ENCODE peak calls at places on chromosomes 2 and 18, in eight cellular contexts. One of them, this sample, is unnamed.

GRCh38 chr2:32277674-32278475 is at the start of gene YIPF4:
- DNase-seq in left ventricle myocardium inferior: peak; percentile 88
- DNase-seq in ovary: peak; percentile 92
- DNase-seq in Peyer's patch: peak; percentile 95
- DNase-seq in IMR-90: peak; percentile 93
- DNase-seq in AG04450: peak; percentile 82
- DNase-seq in adrenal gland: peak; percentile 88
- DNase-seq in A549: peak; percentile 95
- DNase-seq in this sample: peak; percentile 90

GRCh38 chr18:3186678-3187658 is 32.8 kb downstream of the MYOM1 start:
- DNase-seq in left ventricle myocardium inferior: no peak
- DNase-seq in ovary: peak; percentile 25
- DNase-seq in Peyer's patch: no peak
- DNase-seq in IMR-90: no peak
- DNase-seq in AG04450: no peak
- DNase-seq in adrenal gland: no peak
- DNase-seq in A549: peak; percentile 22
- DNase-seq in this sample: no peak

GRCh38 chr2:151238527-151239487 is 22.9 kb downstream of the RBM43 start:
- DNase-seq in left ventricle myocardium inferior: no peak
- DNase-seq in ovary: peak; percentile 67
- DNase-seq in Peyer's patch: peak; percentile 63
- DNase-seq in IMR-90: peak; percentile 89
- DNase-seq in AG04450: peak; percentile 74
- DNase-seq in adrenal gland: peak; percentile 70
- DNase-seq in A549: peak; percentile 62
- DNase-seq in this sample: no peak

GRCh38 chr18:58787750-58788149 is 76.9 kb upstream of the ZNF532 start:
- DNase-seq in left ventricle myocardium inferior: peak; percentile 32
- DNase-seq in ovary: no peak
- DNase-seq in Peyer's patch: no peak
- DNase-seq in IMR-90: no peak
- DNase-seq in AG04450: no peak
- DNase-seq in adrenal gland: no peak
- DNase-seq in A549: peak; percentile 37
- DNase-seq in this sample: no peak

GRCh38 chr2:236156095-236156859 is 11.9 kb downstream of the GBX2 start:
- DNase-seq in left ventricle myocardium inferior: no peak
- DNase-seq in ovary: no peak
- DNase-seq in Peyer's patch: no peak
- DNase-seq in IMR-90: no peak
- DNase-seq in AG04450: no peak
- DNase-seq in adrenal gland: no peak
- DNase-seq in A549: no peak
- DNase-seq in this sample: no peak

GRCh38 chr2:42102606-42103450 is 55.0 kb downstream of the PKDCC start:
- DNase-seq in left ventricle myocardium inferior: peak; percentile 67
- DNase-seq in ovary: peak; percentile 70
- DNase-seq in Peyer's patch: peak; percentile 77
- DNase-seq in IMR-90: no peak
- DNase-seq in AG04450: no peak
- DNase-seq in adrenal gland: no peak
- DNase-seq in A549: no peak
- DNase-seq in this sample: peak; percentile 27

GRCh38 chr2:241157841-241158545 is 7.7 kb downstream of the PPP1R7 start:
- DNase-seq in left ventricle myocardium inferior: no peak
- DNase-seq in ovary: no peak
- DNase-seq in Peyer's patch: no peak
- DNase-seq in IMR-90: peak; percentile 71
- DNase-seq in AG04450: no peak
- DNase-seq in adrenal gland: no peak
- DNase-seq in A549: no peak
- DNase-seq in this sample: no peak

GRCh38 chr2:142536501-142536900 is 341.0 kb upstream of the KYNU start:
- DNase-seq in left ventricle myocardium inferior: no peak
- DNase-seq in ovary: no peak
- DNase-seq in Peyer's patch: no peak
- DNase-seq in IMR-90: no peak
- DNase-seq in AG04450: no peak
- DNase-seq in adrenal gland: no peak
- DNase-seq in A549: no peak
- DNase-seq in this sample: no peak

GRCh38 chr2:15816226-15816625 is 124.1 kb upstream of the MYCN start:
- DNase-seq in left ventricle myocardium inferior: no peak
- DNase-seq in ovary: no peak
- DNase-seq in Peyer's patch: no peak
- DNase-seq in IMR-90: no peak
- DNase-seq in AG04450: no peak
- DNase-seq in adrenal gland: no peak
- DNase-seq in A549: no peak
- DNase-seq in this sample: no peak

GRCh38 chr2:8849322-8849721 is 11.9 kb upstream of the KIDINS220 start:
- DNase-seq in left ventricle myocardium inferior: no peak
- DNase-seq in ovary: no peak
- DNase-seq in Peyer's patch: no peak
- DNase-seq in IMR-90: peak; percentile 81
- DNase-seq in AG04450: peak; percentile 21
- DNase-seq in adrenal gland: no peak
- DNase-seq in A549: no peak
- DNase-seq in this sample: no peak

GRCh38 chr2:30823452-30823851 is 16.2 kb upstream of the CAPN13 start:
- DNase-seq in left ventricle myocardium inferior: no peak
- DNase-seq in ovary: no peak
- DNase-seq in Peyer's patch: no peak
- DNase-seq in IMR-90: no peak
- DNase-seq in AG04450: no peak
- DNase-seq in adrenal gland: no peak
- DNase-seq in A549: no peak
- DNase-seq in this sample: no peak

GRCh38 chr2:842151-842792 is 108.4 kb upstream of the SNTG2 start:
- DNase-seq in left ventricle myocardium inferior: no peak
- DNase-seq in ovary: no peak
- DNase-seq in Peyer's patch: no peak
- DNase-seq in IMR-90: no peak
- DNase-seq in AG04450: no peak
- DNase-seq in adrenal gland: no peak
- DNase-seq in A549: no peak
- DNase-seq in this sample: no peak

GRCh38 chr2:123993728-123994323 is 31.3 kb upstream of the CNTNAP5 start:
- DNase-seq in left ventricle myocardium inferior: no peak
- DNase-seq in ovary: no peak
- DNase-seq in Peyer's patch: peak; percentile 61
- DNase-seq in IMR-90: no peak
- DNase-seq in AG04450: no peak
- DNase-seq in adrenal gland: peak; percentile 41
- DNase-seq in A549: peak; percentile 34
- DNase-seq in this sample: peak; percentile 2

GRCh38 chr2:10460366-10460796 is 12.3 kb upstream of the ODC1 start:
- DNase-seq in left ventricle myocardium inferior: no peak
- DNase-seq in ovary: no peak
- DNase-seq in Peyer's patch: peak; percentile 40
- DNase-seq in IMR-90: no peak
- DNase-seq in AG04450: no peak
- DNase-seq in adrenal gland: no peak
- DNase-seq in A549: no peak
- DNase-seq in this sample: no peak

GRCh38 chr2:125167820-125168219 is 1142.7 kb downstream of the CNTNAP5 start:
- DNase-seq in left ventricle myocardium inferior: no peak
- DNase-seq in ovary: no peak
- DNase-seq in Peyer's patch: no peak
- DNase-seq in IMR-90: peak; percentile 69
- DNase-seq in AG04450: peak; percentile 23
- DNase-seq in adrenal gland: no peak
- DNase-seq in A549: no peak
- DNase-seq in this sample: no peak

GRCh38 chr2:212021947-212022346 is 516.7 kb downstream of the ERBB4 start:
- DNase-seq in left ventricle myocardium inferior: no peak
- DNase-seq in ovary: no peak
- DNase-seq in Peyer's patch: no peak
- DNase-seq in IMR-90: peak; percentile 88
- DNase-seq in AG04450: peak; percentile 21
- DNase-seq in adrenal gland: no peak
- DNase-seq in A549: peak; percentile 32
- DNase-seq in this sample: no peak

GRCh38 chr2:102116675-102117471 is 25.7 kb upstream of the IL1R1 start:
- DNase-seq in left ventricle myocardium inferior: no peak
- DNase-seq in ovary: no peak
- DNase-seq in Peyer's patch: no peak
- DNase-seq in IMR-90: peak; percentile 28
- DNase-seq in AG04450: no peak
- DNase-seq in adrenal gland: no peak
- DNase-seq in A549: no peak
- DNase-seq in this sample: no peak

GRCh38 chr2:151009437-151010175 is 252.1 kb downstream of the RBM43 start:
- DNase-seq in left ventricle myocardium inferior: no peak
- DNase-seq in ovary: no peak
- DNase-seq in Peyer's patch: no peak
- DNase-seq in IMR-90: no peak
- DNase-seq in AG04450: no peak
- DNase-seq in adrenal gland: no peak
- DNase-seq in A549: no peak
- DNase-seq in this sample: no peak

GRCh38 chr2:205957452-205958154 is 128.4 kb downstream of the INO80D start:
- DNase-seq in left ventricle myocardium inferior: no peak
- DNase-seq in ovary: no peak
- DNase-seq in Peyer's patch: no peak
- DNase-seq in IMR-90: no peak
- DNase-seq in AG04450: no peak
- DNase-seq in adrenal gland: no peak
- DNase-seq in A549: no peak
- DNase-seq in this sample: no peak

GRCh38 chr18:26956894-26957293 is 91.4 kb upstream of the AQP4 start:
- DNase-seq in left ventricle myocardium inferior: no peak
- DNase-seq in ovary: no peak
- DNase-seq in Peyer's patch: no peak
- DNase-seq in IMR-90: no peak
- DNase-seq in AG04450: no peak
- DNase-seq in adrenal gland: no peak
- DNase-seq in A549: no peak
- DNase-seq in this sample: no peak

GRCh38 chr18:26961805-26962204 is 96.3 kb upstream of the AQP4 start:
- DNase-seq in left ventricle myocardium inferior: no peak
- DNase-seq in ovary: no peak
- DNase-seq in Peyer's patch: no peak
- DNase-seq in IMR-90: no peak
- DNase-seq in AG04450: no peak
- DNase-seq in adrenal gland: no peak
- DNase-seq in A549: no peak
- DNase-seq in this sample: no peak

GRCh38 chr18:26965206-26965605 is 99.7 kb upstream of the AQP4 start:
- DNase-seq in left ventricle myocardium inferior: no peak
- DNase-seq in ovary: no peak
- DNase-seq in Peyer's patch: no peak
- DNase-seq in IMR-90: no peak
- DNase-seq in AG04450: no peak
- DNase-seq in adrenal gland: no peak
- DNase-seq in A549: no peak
- DNase-seq in this sample: no peak

GRCh38 chr18:26963292-26963691 is 97.8 kb upstream of the AQP4 start:
- DNase-seq in left ventricle myocardium inferior: no peak
- DNase-seq in ovary: no peak
- DNase-seq in Peyer's patch: no peak
- DNase-seq in IMR-90: no peak
- DNase-seq in AG04450: no peak
- DNase-seq in adrenal gland: no peak
- DNase-seq in A549: peak; percentile 21
- DNase-seq in this sample: no peak

DNA sequence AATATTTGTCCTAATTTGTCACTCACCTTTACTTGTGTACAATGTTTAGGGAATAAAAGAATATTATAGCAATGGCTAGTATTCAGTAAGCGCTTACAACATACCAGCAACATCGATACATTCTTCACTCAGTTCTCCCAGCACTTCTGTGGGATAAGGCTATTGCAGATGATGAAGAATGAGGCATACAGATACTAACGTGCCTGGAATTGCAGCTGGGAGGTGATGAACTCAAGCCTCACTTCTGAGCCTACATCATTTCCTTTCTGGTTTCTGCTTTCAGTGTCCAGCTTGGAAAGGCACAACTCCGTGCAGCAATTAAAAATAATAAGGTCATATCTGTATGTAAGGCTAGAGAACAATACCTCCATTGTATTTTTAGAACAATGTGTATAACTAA is 95.4 kb upstream of the AQP4 start:
- DNase-seq in left ventricle myocardium inferior: no peak
- DNase-seq in ovary: no peak
- DNase-seq in Peyer's patch: no peak
- DNase-seq in IMR-90: no peak
- DNase-seq in AG04450: no peak
- DNase-seq in adrenal gland: no peak
- DNase-seq in A549: no peak
- DNase-seq in this sample: no peak
- TF ChIP-seq CTCF in left ventricle myocardium inferior: no peak
- TF ChIP-seq CTCF in ovary: no peak
- TF ChIP-seq CTCF in Peyer's patch: no peak
- TF ChIP-seq CTCF in IMR-90: no peak
- TF ChIP-seq CTCF in AG04450: no peak
- TF ChIP-seq CTCF in adrenal gland: no peak
- TF ChIP-seq CTCF in A549: no peak
- TF ChIP-seq CTCF in this sample: no peak

GRCh38 chr18:4734903-4735302 is 279.8 kb upstream of the DLGAP1 start:
- DNase-seq in left ventricle myocardium inferior: no peak
- DNase-seq in ovary: no peak
- DNase-seq in Peyer's patch: no peak
- DNase-seq in IMR-90: no peak
- DNase-seq in AG04450: no peak
- DNase-seq in adrenal gland: no peak
- DNase-seq in A549: no peak
- DNase-seq in this sample: no peak
- H3K9me3 ChIP-seq in left ventricle myocardium inferior: peaks cover 2% of the 10 kb centered on the region
- H3K9me3 ChIP-seq in ovary: no peaks in the 10 kb centered on the region
- H3K9me3 ChIP-seq in Peyer's patch: peaks cover 4% of the 10 kb centered on the region
- H3K9me3 ChIP-seq in IMR-90: peaks cover 9% of the 10 kb centered on the region
- H3K9me3 ChIP-seq in AG04450: peaks cover 7% of the 10 kb centered on the region
- H3K9me3 ChIP-seq in adrenal gland: no peaks in the 10 kb centered on the region
- H3K9me3 ChIP-seq in A549: no peaks in the 10 kb centered on the region
- H3K9me3 ChIP-seq in this sample: no peaks in the 10 kb centered on the region

GRCh38 chr18:46333371-46334199 is 229.4 kb downstream of the HAUS1 start:
- DNase-seq in left ventricle myocardium inferior: peak; percentile 45
- DNase-seq in ovary: no peak
- DNase-seq in Peyer's patch: no peak
- DNase-seq in IMR-90: no peak
- DNase-seq in AG04450: no peak
- DNase-seq in adrenal gland: no peak
- DNase-seq in A549: peak; percentile 31
- DNase-seq in this sample: no peak
- H3K27ac ChIP-seq in left ventricle myocardium inferior: peak overlapping the region; percentile 75
- H3K27ac ChIP-seq in ovary: no peak overlapping the region
- H3K27ac ChIP-seq in Peyer's patch: no peak overlapping the region
- H3K27ac ChIP-seq in IMR-90: no peak overlapping the region
- H3K27ac ChIP-seq in AG04450: no peak overlapping the region
- H3K27ac ChIP-seq in adrenal gland: no peak overlapping the region
- H3K27ac ChIP-seq in A549: peak overlapping the region; percentile 52
- H3K27ac ChIP-seq in this sample: no peak overlapping the region

DNA sequence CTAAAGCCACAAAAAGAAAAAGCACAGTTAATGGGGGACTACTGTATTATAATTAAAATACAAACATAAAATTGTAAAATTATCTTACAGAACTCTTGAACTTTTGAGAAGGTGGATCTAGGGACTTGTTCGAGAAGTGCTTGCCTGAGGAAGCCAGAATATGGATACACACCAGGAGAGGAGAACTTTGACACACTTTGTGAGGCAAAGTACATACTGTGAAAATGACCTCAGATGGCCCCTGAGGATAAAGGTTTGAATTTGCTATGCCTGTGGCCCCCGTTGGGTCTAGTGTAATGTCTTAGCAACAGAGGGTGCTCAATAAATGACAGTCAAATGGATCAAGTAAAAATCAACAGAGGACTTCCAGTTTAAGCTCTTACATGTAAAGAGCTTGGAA is 148.2 kb upstream of the CYP1B1 start:
- DNase-seq in left ventricle myocardium inferior: no peak
- DNase-seq in ovary: no peak
- DNase-seq in Peyer's patch: no peak
- DNase-seq in IMR-90: no peak
- DNase-seq in AG04450: no peak
- DNase-seq in adrenal gland: no peak
- DNase-seq in A549: no peak
- DNase-seq in this sample: no peak
- TF ChIP-seq CTCF in left ventricle myocardium inferior: no peak
- TF ChIP-seq CTCF in ovary: no peak
- TF ChIP-seq CTCF in Peyer's patch: no peak
- TF ChIP-seq CTCF in IMR-90: no peak
- TF ChIP-seq CTCF in AG04450: no peak
- TF ChIP-seq CTCF in adrenal gland: no peak
- TF ChIP-seq CTCF in A549: no peak
- TF ChIP-seq CTCF in this sample: no peak

This sample was measured in CD4-positive, alpha-beta T cell.